ENCODE peak calls at places on chromosomes 2 and 18, in four cellular contexts. One of them, this sample, is unnamed.

GRCh38 chr2:229330952-229331351 is 59.9 kb upstream of the PID1 start:
- DNase-seq in thoracic aorta: no peak
- DNase-seq in right atrium auricular region: no peak
- DNase-seq in body of pancreas: no peak
- DNase-seq in this sample: no peak

GRCh38 chr2:47259829-47260228 is 104.7 kb upstream of the STPG4 start:
- DNase-seq in thoracic aorta: no peak
- DNase-seq in right atrium auricular region: no peak
- DNase-seq in body of pancreas: no peak
- DNase-seq in this sample: no peak

GRCh38 chr2:186696337-186696736 is 2.5 kb downstream of the FAM171B start:
- DNase-seq in body of pancreas: no peak
- DNase-seq in right atrium auricular region: no peak
- DNase-seq in thoracic aorta: no peak
- DNase-seq in this sample: no peak

GRCh38 chr2:229445501-229446294 is 174.6 kb upstream of the PID1 start:
- DNase-seq in thoracic aorta: no peak
- DNase-seq in right atrium auricular region: peak; percentile 76
- DNase-seq in body of pancreas: no peak
- DNase-seq in this sample: peak; percentile 20

GRCh38 chr2:45808294-45808693 is 156.8 kb downstream of the PRKCE start:
- DNase-seq in thoracic aorta: no peak
- DNase-seq in right atrium auricular region: no peak
- DNase-seq in body of pancreas: no peak
- DNase-seq in this sample: no peak

GRCh38 chr2:59885536-59885935 is 667.9 kb downstream of the BCL11A start:
- DNase-seq in body of pancreas: peak; percentile 26
- DNase-seq in thoracic aorta: no peak
- DNase-seq in right atrium auricular region: no peak
- DNase-seq in this sample: no peak

GRCh38 chr18:57813245-57813644 is 10.1 kb upstream of the ATP8B1 start:
- DNase-seq in thoracic aorta: no peak
- DNase-seq in body of pancreas: no peak
- DNase-seq in right atrium auricular region: no peak
- DNase-seq in this sample: peak; percentile 91

GRCh38 chr2:215609089-215610032 is 173.5 kb upstream of the FN1 start:
- DNase-seq in thoracic aorta: no peak
- DNase-seq in body of pancreas: no peak
- DNase-seq in right atrium auricular region: no peak
- DNase-seq in this sample: no peak

GRCh38 chr18:22872894-22873537 is 60.1 kb upstream of the RBBP8 start:
- DNase-seq in thoracic aorta: no peak
- DNase-seq in right atrium auricular region: no peak
- DNase-seq in body of pancreas: no peak
- DNase-seq in this sample: no peak

GRCh38 chr2:197059498-197059897 is 133.0 kb upstream of the PGAP1 start:
- DNase-seq in thoracic aorta: no peak
- DNase-seq in body of pancreas: no peak
- DNase-seq in right atrium auricular region: no peak
- DNase-seq in this sample: no peak

GRCh38 chr2:173149491-173149890 is 73.8 kb downstream of the MAP3K20 start:
- DNase-seq in right atrium auricular region: no peak
- DNase-seq in body of pancreas: no peak
- DNase-seq in thoracic aorta: no peak
- DNase-seq in this sample: no peak

GRCh38 chr2:69936913-69937312 is 22.0 kb downstream of the MXD1 start:
- DNase-seq in right atrium auricular region: no peak
- DNase-seq in thoracic aorta: no peak
- DNase-seq in body of pancreas: no peak
- DNase-seq in this sample: no peak

GRCh38 chr18:59664329-59664728 is 32.9 kb downstream of the CCBE1 start:
- DNase-seq in thoracic aorta: no peak
- DNase-seq in body of pancreas: no peak
- DNase-seq in right atrium auricular region: no peak
- DNase-seq in this sample: no peak

GRCh38 chr2:233850745-233851144 is 3.6 kb downstream of the HJURP start:
- DNase-seq in thoracic aorta: no peak
- DNase-seq in right atrium auricular region: no peak
- DNase-seq in body of pancreas: no peak
- DNase-seq in this sample: no peak

GRCh38 chr2:89797320-89798038 is 1106.0 kb downstream of the RPIA start:
- DNase-seq in thoracic aorta: no peak
- DNase-seq in right atrium auricular region: no peak
- DNase-seq in body of pancreas: no peak
- DNase-seq in this sample: no peak

GRCh38 chr2:135825855-135826190 is 11.2 kb downstream of the LCT start:
- DNase-seq in thoracic aorta: no peak
- DNase-seq in right atrium auricular region: no peak
- DNase-seq in body of pancreas: no peak
- DNase-seq in this sample: no peak

GRCh38 chr2:127695491-127696472 is 5.5 kb upstream of the SFT2D3 start:
- DNase-seq in right atrium auricular region: no peak
- DNase-seq in thoracic aorta: no peak
- DNase-seq in body of pancreas: peak; percentile 54
- DNase-seq in this sample: no peak

GRCh38 chr2:240355962-240356361 is 79.5 kb upstream of the GPC1 start:
- DNase-seq in body of pancreas: no peak
- DNase-seq in thoracic aorta: no peak
- DNase-seq in right atrium auricular region: no peak
- DNase-seq in this sample: no peak

GRCh38 chr2:105256431-105257047 is 15.0 kb downstream of the GPR45 start:
- DNase-seq in body of pancreas: no peak
- DNase-seq in right atrium auricular region: no peak
- DNase-seq in thoracic aorta: no peak
- DNase-seq in this sample: no peak

GRCh38 chr2:217897816-217898806 is 104.7 kb downstream of the TNS1 start:
- DNase-seq in right atrium auricular region: no peak
- DNase-seq in thoracic aorta: no peak
- DNase-seq in body of pancreas: peak; percentile 91
- DNase-seq in this sample: no peak

GRCh38 chr2:205017912-205018311 is 472.6 kb downstream of the PARD3B start:
- DNase-seq in body of pancreas: no peak
- DNase-seq in thoracic aorta: no peak
- DNase-seq in right atrium auricular region: no peak
- DNase-seq in this sample: no peak

GRCh38 chr2:221022554-221022953 is 549.5 kb downstream of the EPHA4 start:
- DNase-seq in body of pancreas: no peak
- DNase-seq in right atrium auricular region: no peak
- DNase-seq in thoracic aorta: no peak
- DNase-seq in this sample: no peak

GRCh38 chr2:143525536-143525935 is 396.3 kb downstream of the ARHGAP15 start:
- DNase-seq in body of pancreas: no peak
- DNase-seq in thoracic aorta: no peak
- DNase-seq in right atrium auricular region: no peak
- DNase-seq in this sample: no peak

GRCh38 chr2:15844099-15844801 is 96.1 kb upstream of the MYCN start:
- DNase-seq in body of pancreas: no peak
- DNase-seq in thoracic aorta: no peak
- DNase-seq in right atrium auricular region: peak; percentile 38
- DNase-seq in this sample: no peak

GRCh38 chr2:144320491-144320890 is 199.4 kb downstream of the ZEB2 start:
- DNase-seq in body of pancreas: no peak
- DNase-seq in right atrium auricular region: no peak
- DNase-seq in thoracic aorta: peak; percentile 8
- DNase-seq in this sample: no peak

GRCh38 chr2:29075894-29076700 is 1.8 kb upstream of the PCARE start:
- DNase-seq in right atrium auricular region: no peak
- DNase-seq in body of pancreas: no peak
- DNase-seq in thoracic aorta: no peak
- DNase-seq in this sample: no peak

GRCh38 chr18:49609416-49610284 is 47.8 kb downstream of the LIPG start:
- DNase-seq in right atrium auricular region: no peak
- DNase-seq in body of pancreas: no peak
- DNase-seq in thoracic aorta: no peak
- DNase-seq in this sample: no peak

GRCh38 chr2:69462780-69463179 is 25.5 kb upstream of the NFU1 start:
- DNase-seq in thoracic aorta: no peak
- DNase-seq in right atrium auricular region: no peak
- DNase-seq in body of pancreas: no peak
- DNase-seq in this sample: no peak

GRCh38 chr2:71607490-71607889 is 154.1 kb downstream of the DYSF start:
- DNase-seq in right atrium auricular region: peak; percentile 46
- DNase-seq in body of pancreas: peak; percentile 3
- DNase-seq in thoracic aorta: no peak
- DNase-seq in this sample: no peak

GRCh38 chr18:62282188-62282629 is 42.9 kb upstream of the TNFRSF11A start:
- DNase-seq in right atrium auricular region: no peak
- DNase-seq in body of pancreas: no peak
- DNase-seq in thoracic aorta: no peak
- DNase-seq in this sample: peak; percentile 81

GRCh38 chr2:42256502-42256901 is 87.3 kb downstream of the EML4 start:
- DNase-seq in body of pancreas: no peak
- DNase-seq in thoracic aorta: no peak
- DNase-seq in right atrium auricular region: no peak
- DNase-seq in this sample: no peak

GRCh38 chr2:229591611-229592010 is 122.7 kb downstream of the DNER start:
- DNase-seq in right atrium auricular region: no peak
- DNase-seq in body of pancreas: no peak
- DNase-seq in thoracic aorta: no peak
- DNase-seq in this sample: no peak

GRCh38 chr18:50729986-50730385 is 89.8 kb downstream of the MRO start:
- DNase-seq in right atrium auricular region: no peak
- DNase-seq in body of pancreas: no peak
- DNase-seq in thoracic aorta: no peak
- DNase-seq in this sample: no peak

GRCh38 chr18:36095936-36096519 is 28.7 kb upstream of the RPRD1A start:
- DNase-seq in body of pancreas: no peak
- DNase-seq in right atrium auricular region: no peak
- DNase-seq in thoracic aorta: no peak
- DNase-seq in this sample: peak; percentile 63

GRCh38 chr2:159755788-159756187 is 42.2 kb downstream of the CD302 start:
- DNase-seq in right atrium auricular region: no peak
- DNase-seq in body of pancreas: no peak
- DNase-seq in thoracic aorta: no peak
- DNase-seq in this sample: no peak
- TF ChIP-seq CTCF in right atrium auricular region: no peak
- TF ChIP-seq CTCF in body of pancreas: no peak
- TF ChIP-seq CTCF in thoracic aorta: no peak
- TF ChIP-seq CTCF in this sample: peak; percentile 41

GRCh38 chr2:216829533-216829932 is 30.3 kb downstream of the TNP1 start:
- DNase-seq in right atrium auricular region: peak; percentile 81
- DNase-seq in thoracic aorta: peak; percentile 36
- DNase-seq in body of pancreas: peak; percentile 73
- DNase-seq in this sample: peak; percentile 28

GRCh38 chr2:216838146-216838545 is 21.7 kb downstream of the TNP1 start:
- DNase-seq in right atrium auricular region: no peak
- DNase-seq in body of pancreas: no peak
- DNase-seq in thoracic aorta: no peak
- DNase-seq in this sample: peak; percentile 37

GRCh38 chr2:216837740-216838139 is 22.1 kb downstream of the TNP1 start:
- DNase-seq in body of pancreas: no peak
- DNase-seq in right atrium auricular region: no peak
- DNase-seq in thoracic aorta: no peak
- DNase-seq in this sample: no peak

GRCh38 chr2:216830346-216830745 is 29.5 kb downstream of the TNP1 start:
- DNase-seq in thoracic aorta: no peak
- DNase-seq in right atrium auricular region: no peak
- DNase-seq in body of pancreas: no peak
- DNase-seq in this sample: no peak

DNA sequence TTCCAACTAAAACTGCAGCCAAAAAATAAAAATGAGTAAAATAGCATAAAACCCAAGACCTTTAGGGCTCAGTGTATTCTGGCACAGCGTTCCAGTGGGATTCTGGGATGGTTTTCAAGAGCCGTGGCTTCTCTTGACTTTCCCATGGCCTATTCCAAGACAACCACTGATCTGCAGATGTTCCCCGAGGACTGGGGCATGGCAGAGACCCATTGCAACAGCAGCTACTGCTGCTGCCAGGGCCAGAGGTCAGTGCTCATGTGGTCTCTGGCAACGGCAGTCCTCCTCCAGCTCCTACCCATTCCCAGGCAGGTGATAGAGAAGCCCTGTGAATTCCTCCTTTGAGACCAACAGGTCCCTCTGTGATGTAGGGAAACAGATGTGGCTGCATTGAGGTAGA is 26.8 kb downstream of the TNP1 start:
- DNase-seq in right atrium auricular region: no peak
- DNase-seq in body of pancreas: no peak
- DNase-seq in thoracic aorta: no peak
- DNase-seq in this sample: no peak
- H3K4me3 ChIP-seq in right atrium auricular region: no peak overlapping the region
- H3K4me3 ChIP-seq in body of pancreas: no peak overlapping the region
- H3K4me3 ChIP-seq in thoracic aorta: no peak overlapping the region
- H3K4me3 ChIP-seq in this sample: no peak overlapping the region

GRCh38 chr2:53460347-53460746 is 307.3 kb upstream of the CHAC2 start:
- DNase-seq in right atrium auricular region: no peak
- DNase-seq in body of pancreas: peak; percentile 40
- DNase-seq in thoracic aorta: no peak
- DNase-seq in this sample: no peak
- TF ChIP-seq CTCF in right atrium auricular region: no peak
- TF ChIP-seq CTCF in body of pancreas: peak; percentile 38
- TF ChIP-seq CTCF in thoracic aorta: no peak
- TF ChIP-seq CTCF in this sample: no peak

GRCh38 chr18:9971313-9971920 is 57.6 kb downstream of the VAPA start:
- DNase-seq in thoracic aorta: peak; percentile 39
- DNase-seq in right atrium auricular region: peak; percentile 90
- DNase-seq in body of pancreas: peak; percentile 86
- DNase-seq in this sample: peak; percentile 73

GRCh38 chr18:9974279-9974915 is 60.6 kb downstream of the VAPA start:
- DNase-seq in body of pancreas: no peak
- DNase-seq in right atrium auricular region: no peak
- DNase-seq in thoracic aorta: no peak
- DNase-seq in this sample: no peak

GRCh38 chr18:9969247-9969646 is 55.4 kb downstream of the VAPA start:
- DNase-seq in right atrium auricular region: no peak
- DNase-seq in body of pancreas: no peak
- DNase-seq in thoracic aorta: no peak
- DNase-seq in this sample: no peak

GRCh38 chr18:9975658-9976057 is 61.8 kb downstream of the VAPA start:
- DNase-seq in thoracic aorta: no peak
- DNase-seq in body of pancreas: no peak
- DNase-seq in right atrium auricular region: no peak
- DNase-seq in this sample: no peak

DNA sequence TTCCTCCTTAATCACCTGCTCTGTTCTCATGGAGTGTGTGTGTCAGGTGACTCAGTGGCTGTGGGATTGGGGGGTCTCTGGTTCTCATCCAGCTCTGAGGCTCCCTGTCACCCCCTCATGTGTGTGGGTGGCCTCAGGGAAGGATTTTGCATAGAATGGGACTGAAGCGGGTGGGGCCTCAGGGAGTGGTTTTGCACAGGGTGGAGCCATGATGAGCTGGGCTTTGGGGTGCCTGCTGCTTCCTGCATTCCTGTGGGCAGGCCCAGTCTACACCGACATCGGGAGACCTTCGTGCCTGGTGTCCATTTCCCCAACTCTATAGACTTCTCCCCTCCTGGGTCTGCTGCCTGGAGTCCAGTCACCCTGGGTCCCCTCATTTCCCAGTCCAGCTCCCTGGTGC is 59.6 kb downstream of the VAPA start:
- DNase-seq in body of pancreas: no peak
- DNase-seq in right atrium auricular region: no peak
- DNase-seq in thoracic aorta: no peak
- DNase-seq in this sample: no peak
- H3K4me3 ChIP-seq in body of pancreas: no peak overlapping the region
- H3K4me3 ChIP-seq in right atrium auricular region: no peak overlapping the region
- H3K4me3 ChIP-seq in thoracic aorta: no peak overlapping the region
- H3K4me3 ChIP-seq in this sample: no peak overlapping the region